ENCODE peak calls at places on chromosomes 3 and 15, in seven cellular contexts. F is IMR-90, V is neuronal stem cell, N is H9, A is H1, P is mesenchymal stem cell, W is mesendoderm. G is an unnamed sample.

GRCh38 chr3:112688085-112688769 is 47.3 kb upstream of the CCDC80 start:
- DNase-seq in W (no peak), P (peak), F (no peak), A (no peak), N (no peak), V (no peak), G (no peak)

GRCh38 chr15:25727116-25727515 is 136.0 kb downstream of the ATP10A start:
- DNase-seq in N (no peak), F (no peak), P (no peak), V (no peak), W (no peak), A (no peak), G (no peak)

GRCh38 chr15:64877435-64877834 is 34.3 kb upstream of the ANKDD1A start:
- DNase-seq in N (no peak), A (no peak), W (no peak), P (no peak), V (no peak), F (no peak), G (no peak)

GRCh38 chr3:67715911-67716310 is 61.5 kb upstream of the SUCLG2 start:
- DNase-seq in A (no peak), N (no peak), F (peak), V (no peak), P (no peak), W (no peak), G (no peak)

GRCh38 chr15:76973362-76973743 is 21.6 kb upstream of the PSTPIP1 start:
- DNase-seq in F (peak), A (peak), N (peak), W (peak), P (peak), V (peak), G (no peak)

GRCh38 chr3:4674216-4674615 is 181.1 kb downstream of the ITPR1 start:
- DNase-seq in P (no peak), N (no peak), W (no peak), V (no peak), F (peak), A (no peak), G (no peak)

GRCh38 chr15:25679964-25680658 is 183.0 kb downstream of the ATP10A start:
- DNase-seq in V (no peak), P (no peak), W (no peak), F (no peak), N (no peak), A (no peak), G (no peak)

GRCh38 chr15:78396976-78397375 is 41.0 kb upstream of the IREB2 start:
- DNase-seq in W (peak), P (no peak), A (no peak), F (peak), V (no peak), N (peak), G (no peak)

GRCh38 chr3:157938154-157938774 is 168.0 kb downstream of the SHOX2 start:
- DNase-seq in V (no peak), W (no peak), A (no peak), N (no peak), F (peak), P (no peak), G (no peak)

GRCh38 chr3:37887824-37888223 is 26.1 kb downstream of the CTDSPL start:
- DNase-seq in W (no peak), V (no peak), A (no peak), F (no peak), N (no peak), P (no peak), G (no peak)

GRCh38 chr3:117101697-117102096 is 392.1 kb downstream of the TUSC7 start:
- DNase-seq in P (no peak), W (no peak), A (no peak), N (no peak), F (no peak), V (no peak), G (no peak)

GRCh38 chr3:5190147-5190791 is 2.8 kb downstream of the EDEM1 start:
- DNase-seq in A (no peak), P (no peak), W (no peak), V (no peak), F (no peak), N (no peak), G (peak)

GRCh38 chr15:92400573-92400972 is 6.9 kb downstream of the ST8SIA2 start:
- DNase-seq in N (no peak), F (no peak), P (no peak), V (no peak), W (no peak), A (no peak), G (no peak)
- H4K8ac ChIP-seq in N (no peak), F (no peak), P (no peak), V (no peak), W (no peak), A (no peak), G (no peak)

DNA sequence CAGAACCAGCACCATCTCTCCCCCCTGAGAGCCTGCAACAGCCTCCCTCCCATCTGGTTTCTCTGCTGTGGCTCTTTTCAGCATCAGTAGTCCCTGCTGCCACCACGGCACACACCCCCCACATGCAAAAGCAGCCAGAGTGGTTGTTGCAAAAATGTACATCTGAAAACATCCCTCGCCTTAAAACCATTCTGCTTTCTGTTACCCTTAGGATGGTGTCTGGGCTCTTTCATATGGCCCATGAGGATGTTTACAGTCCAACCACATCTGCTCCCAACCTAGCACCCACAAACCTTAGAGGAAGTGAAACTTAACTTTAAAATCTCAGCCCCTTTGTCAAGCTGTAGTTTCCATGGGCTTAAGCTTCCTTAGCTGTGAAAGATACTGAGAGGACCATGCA is 829 bp downstream of the TTC21A start:
- DNase-seq in V (no peak), P (no peak), W (no peak), F (no peak), N (peak), A (no peak), G (no peak)
- H3K9ac ChIP-seq in V (no peak), P (peak), W (no peak), F (no peak), N (no peak), A (no peak), G (no peak)

DNA sequence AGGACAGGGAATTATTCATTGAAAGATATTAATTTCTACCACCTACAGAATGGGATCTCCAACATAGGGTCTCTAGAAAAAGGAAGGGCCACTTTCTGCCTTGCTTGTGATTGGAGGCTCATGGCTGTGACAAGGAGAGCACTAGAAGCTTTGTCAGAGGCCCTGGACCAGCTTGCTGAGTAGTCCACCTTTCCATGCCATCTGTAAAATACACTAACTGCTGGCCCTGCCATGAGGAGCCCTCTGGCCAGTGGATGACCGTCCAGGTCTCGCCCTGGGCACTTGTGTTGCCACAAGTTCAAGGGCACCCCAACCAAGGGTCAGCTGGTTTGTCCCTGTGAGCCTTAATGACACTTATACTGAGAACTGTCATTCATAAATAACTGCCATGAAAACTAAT is 1.6 kb upstream of the SYNM start:
- DNase-seq in P (no peak), V (no peak), N (no peak), A (no peak), W (no peak), F (no peak), G (no peak)
- H4K8ac ChIP-seq in P (no peak), V (no peak), N (no peak), A (no peak), W (no peak), F (no peak), G (no peak)

GRCh38 chr3:53170325-53171108 is 9.5 kb downstream of the PRKCD start:
- DNase-seq in N (no peak), V (no peak), F (no peak), P (no peak), W (no peak), A (no peak), G (no peak)
- H3K9ac ChIP-seq in N (no peak), V (no peak), F (no peak), P (no peak), W (no peak), A (no peak), G (no peak)

DNA sequence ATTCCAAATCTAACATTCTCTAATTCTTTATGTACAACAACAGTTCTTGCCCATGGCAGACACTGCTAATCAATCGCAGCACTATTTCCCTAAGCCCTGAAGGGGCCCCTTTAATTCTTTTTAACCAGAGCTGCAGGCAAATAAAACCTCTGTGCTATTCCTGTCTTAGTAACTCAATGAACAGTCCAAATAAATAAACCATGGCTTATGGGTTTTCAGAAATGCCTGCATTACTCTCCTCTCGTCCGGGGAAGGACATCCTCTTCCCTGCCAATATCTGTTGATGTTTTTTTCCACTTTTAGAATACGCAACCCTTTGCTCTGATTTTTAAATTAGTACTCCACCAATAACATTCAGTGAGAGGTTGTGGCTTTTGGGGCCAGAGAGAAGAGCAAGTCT is 35.1 kb upstream of the PRICKLE2 start:
- DNase-seq in N (no peak), W (no peak), P (peak), F (peak), A (no peak), V (no peak), G (no peak)
- H4K8ac ChIP-seq in N (no peak), W (no peak), P (no peak), F (peak), A (no peak), V (no peak), G (no peak)

GRCh38 chr3:72753495-72753894 is 94.8 kb downstream of the SHQ1 start:
- DNase-seq in N (no peak), W (no peak), V (no peak), A (no peak), P (no peak), F (no peak), G (no peak)

GRCh38 chr3:72761410-72761809 is 86.8 kb downstream of the SHQ1 start:
- DNase-seq in A (no peak), W (no peak), N (no peak), P (no peak), V (no peak), F (no peak), G (no peak)

GRCh38 chr3:72754582-72754981 is 93.7 kb downstream of the SHQ1 start:
- DNase-seq in F (no peak), N (no peak), A (no peak), W (no peak), V (no peak), P (no peak), G (no peak)

DNA sequence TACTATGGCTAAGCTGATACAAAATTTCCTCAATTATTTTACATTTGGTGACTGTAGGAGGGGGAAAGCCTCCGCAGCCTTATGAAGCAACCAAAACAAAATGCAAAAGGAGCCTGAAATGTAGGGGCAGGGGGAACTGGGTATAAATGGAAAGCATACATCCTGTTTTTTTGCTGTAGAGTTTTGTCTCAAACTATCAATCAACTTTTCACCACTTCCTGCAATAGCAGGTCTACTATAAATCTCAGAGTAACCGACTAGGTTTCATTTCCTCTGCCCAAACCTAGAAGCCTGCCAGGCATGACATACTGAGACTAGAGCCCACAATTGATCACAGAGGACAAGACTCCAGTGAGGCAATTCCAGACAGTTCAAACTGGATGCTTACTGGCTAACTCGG is 91.3 kb downstream of the SHQ1 start:
- DNase-seq in W (no peak), V (no peak), A (no peak), F (no peak), P (no peak), N (no peak), G (no peak)
- H3K9ac ChIP-seq in W (no peak), V (no peak), A (no peak), F (no peak), P (no peak), N (no peak), G (no peak)

DNA sequence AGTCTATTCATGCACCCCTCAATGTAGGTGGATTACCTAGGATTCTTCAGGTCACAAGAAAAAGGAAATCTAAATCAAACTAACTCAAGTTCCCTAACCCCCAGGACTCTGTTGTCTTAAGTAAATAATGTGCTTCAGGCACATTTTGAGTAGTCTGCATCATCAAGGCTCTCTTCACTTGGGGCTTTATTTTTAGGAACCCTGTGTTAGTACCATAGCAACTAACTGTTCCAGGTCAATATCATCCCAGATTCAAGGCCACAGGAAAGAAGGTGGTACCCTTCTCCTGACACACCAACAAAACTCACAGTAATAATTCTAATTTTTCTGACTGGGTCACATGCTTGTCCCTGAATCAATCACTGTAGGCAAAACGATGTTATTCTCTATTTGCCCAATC is 218.1 kb downstream of the MAGI1 start:
- DNase-seq in P (no peak), F (no peak), A (no peak), V (no peak), N (no peak), W (no peak), G (no peak)
- H4K8ac ChIP-seq in P (no peak), F (no peak), A (no peak), V (no peak), N (no peak), W (no peak), G (no peak)

G was measured in trophoblast cell.